ENCODE peak calls at places on chromosomes 11 and 22, in six cellular contexts. W is IMR-90, L is H9, E is mesenchymal stem cell, F is H1, A is neuronal stem cell. Q is an unnamed sample.
A peak's percentile ranks its signal among the peaks of the same experiment; 100 is the strongest.

GRCh38 chr11:126363706-126364245 is 8.3 kb downstream of the ST3GAL4 start:
- DNase-seq in L (no peak), W (no peak), E (no peak), F (peak; percentile 43), A (no peak), Q (no peak)

GRCh38 chr11:122796128-122796717 is 42.1 kb upstream of the CRTAM start:
- DNase-seq in E (peak; percentile 32), W (peak; percentile 36), A (peak; percentile 29), L (peak; percentile 77), F (peak; percentile 92), Q (peak; percentile 56)

GRCh38 chr11:105022527-105022926 is 441 bp downstream of the CASP5 start:
- DNase-seq in E (no peak), A (no peak), L (no peak), F (no peak), W (no peak), Q (no peak)

GRCh38 chr22:23067023-23067650 is 3.2 kb upstream of the GNAZ start:
- DNase-seq in F (peak; percentile 36), L (peak; percentile 18), A (no peak), W (no peak), E (no peak), Q (no peak)

GRCh38 chr11:116431842-116432241 is 340.9 kb downstream of the BUD13 start:
- DNase-seq in L (no peak), A (no peak), E (no peak), W (no peak), F (no peak), Q (no peak)

GRCh38 chr11:91366186-91366585 is 858.4 kb upstream of the FAT3 start:
- DNase-seq in F (no peak), L (no peak), A (no peak), E (no peak), W (no peak), Q (no peak)

GRCh38 chr22:45413368-45414211 is at the start of the genes RIBC2 and SMC1B:
- DNase-seq in A (peak; percentile 64), F (peak; percentile 92), L (peak; percentile 90), E (peak; percentile 84), W (peak; percentile 57), Q (peak; percentile 94)

GRCh38 chr11:64758330-64759079 is 1.3 kb downstream of the PYGM start:
- DNase-seq in W (no peak), E (no peak), A (no peak), F (no peak), L (peak; percentile 25), Q (no peak)

GRCh38 chr11:111851636-111852035 is 19.7 kb downstream of the ALG9 start:
- DNase-seq in E (peak; percentile 35), W (peak; percentile 35), L (no peak), F (no peak), A (no peak), Q (no peak)

GRCh38 chr11:65181569-65182257 is at the start of gene CAPN1:
- DNase-seq in W (peak; percentile 89), A (peak; percentile 41), E (peak; percentile 89), F (peak; percentile 89), L (peak; percentile 85), Q (peak; percentile 82)

GRCh38 chr11:106152824-106153223 is 75.4 kb downstream of the AASDHPPT start:
- DNase-seq in L (no peak), F (no peak), W (peak; percentile 22), A (no peak), E (peak; percentile 59), Q (peak; percentile 61)

GRCh38 chr11:88482871-88483301 is 145.3 kb upstream of the CTSC start:
- DNase-seq in E (no peak), L (no peak), A (no peak), W (peak; percentile 65), F (no peak), Q (peak; percentile 58)

GRCh38 chr11:118640332-118641154 is 33.1 kb downstream of the PHLDB1 start:
- DNase-seq in F (no peak), A (no peak), W (no peak), L (no peak), E (no peak), Q (no peak)

GRCh38 chr11:20112291-20113146 is 47.8 kb downstream of the DBX1 start:
- DNase-seq in A (no peak), F (no peak), E (peak; percentile 98), L (peak; percentile 45), W (peak; percentile 97), Q (peak; percentile 79)

GRCh38 chr11:80960331-80961095 is 1519.7 kb upstream of the TENM4 start:
- DNase-seq in F (no peak), L (no peak), E (no peak), A (no peak), W (no peak), Q (no peak)

GRCh38 chr11:76578655-76579046 is 91.9 kb downstream of the LRRC32 start:
- DNase-seq in F (no peak), E (peak; percentile 84), A (no peak), L (peak; percentile 53), W (no peak), Q (peak; percentile 92)

GRCh38 chr22:20239063-20239950 is 28.8 kb downstream of the RTN4R start:
- DNase-seq in A (no peak), L (no peak), E (no peak), F (no peak), W (peak; percentile 17), Q (no peak)

GRCh38 chr22:28817919-28818859 is 17.8 kb upstream of the XBP1 start:
- DNase-seq in E (no peak), A (no peak), W (no peak), F (no peak), L (no peak), Q (no peak)

GRCh38 chr11:78000193-78000592 is 5.7 kb upstream of the INTS4 start:
- DNase-seq in F (peak; percentile 56), A (no peak), E (peak; percentile 75), W (peak; percentile 77), L (peak; percentile 73), Q (peak; percentile 33)

GRCh38 chr11:120316880-120317688 is 8.0 kb upstream of the TLCD5 start:
- DNase-seq in E (peak; percentile 56), L (peak; percentile 87), W (peak; percentile 29), A (no peak), F (no peak), Q (peak; percentile 61)

GRCh38 chr11:134657631-134658030 is 245.6 kb upstream of the B3GAT1 start:
- DNase-seq in E (no peak), L (no peak), F (peak; percentile 35), A (no peak), W (no peak), Q (no peak)

GRCh38 chr11:8268530-8269461 is 5.1 kb upstream of the LMO1 start:
- DNase-seq in W (no peak), L (no peak), E (no peak), F (peak; percentile 55), A (peak; percentile 72), Q (no peak)

GRCh38 chr22:24005201-24005600 is at the start of gene GSTT4:
- DNase-seq in E (no peak), L (no peak), F (no peak), W (no peak), A (no peak), Q (no peak)

GRCh38 chr11:86446924-86447285 is 72.2 kb downstream of the CCDC81 start:
- DNase-seq in W (no peak), F (no peak), A (no peak), L (no peak), E (no peak), Q (no peak)

GRCh38 chr22:17303840-17304779 is 65.2 kb upstream of the CECR2 start:
- DNase-seq in W (no peak), L (no peak), E (no peak), F (no peak), A (no peak), Q (no peak)

GRCh38 chr11:1293619-1294015 is 15.8 kb downstream of the TOLLIP start:
- DNase-seq in A (no peak), W (no peak), E (no peak), L (no peak), F (no peak), Q (no peak)

GRCh38 chr11:49303080-49303479 is 94.7 kb upstream of the FOLH1 start:
- DNase-seq in F (no peak), A (no peak), E (no peak), L (no peak), W (no peak), Q (no peak)
- H3K23ac ChIP-seq in F (no peak overlapping the region), A (no peak overlapping the region), E (no peak overlapping the region), L (no peak overlapping the region), W (no peak overlapping the region), Q (no peak overlapping the region)

DNA sequence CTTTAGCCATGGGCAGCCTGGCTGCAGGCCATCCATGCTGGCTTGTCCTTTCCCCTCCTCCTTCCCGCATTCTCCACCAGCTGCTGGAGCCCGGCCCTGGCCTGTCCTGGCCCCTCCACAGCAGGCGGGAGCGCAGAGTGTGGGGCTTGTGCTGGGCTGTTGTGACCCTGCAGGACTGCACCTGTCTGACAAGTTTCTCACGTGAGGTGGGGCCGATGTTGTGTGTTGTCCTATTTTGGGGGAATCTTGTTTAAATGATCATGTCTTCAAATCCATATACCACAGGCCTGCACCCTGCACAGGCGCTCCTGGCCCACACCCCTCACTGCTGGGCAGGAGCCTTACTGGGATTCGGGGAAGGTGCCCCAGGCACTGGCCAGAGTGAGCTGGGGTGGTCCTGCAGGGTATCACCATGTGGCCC is 30.4 kb downstream of the TBC1D22A start:
- DNase-seq in F (no peak), E (no peak), W (no peak), L (no peak), A (no peak), Q (no peak)
- H4K91ac ChIP-seq in F (no peak overlapping the region), E (peak overlapping the region; percentile 67), W (no peak overlapping the region), L (no peak overlapping the region), A (no peak overlapping the region), Q (no peak overlapping the region)

DNA sequence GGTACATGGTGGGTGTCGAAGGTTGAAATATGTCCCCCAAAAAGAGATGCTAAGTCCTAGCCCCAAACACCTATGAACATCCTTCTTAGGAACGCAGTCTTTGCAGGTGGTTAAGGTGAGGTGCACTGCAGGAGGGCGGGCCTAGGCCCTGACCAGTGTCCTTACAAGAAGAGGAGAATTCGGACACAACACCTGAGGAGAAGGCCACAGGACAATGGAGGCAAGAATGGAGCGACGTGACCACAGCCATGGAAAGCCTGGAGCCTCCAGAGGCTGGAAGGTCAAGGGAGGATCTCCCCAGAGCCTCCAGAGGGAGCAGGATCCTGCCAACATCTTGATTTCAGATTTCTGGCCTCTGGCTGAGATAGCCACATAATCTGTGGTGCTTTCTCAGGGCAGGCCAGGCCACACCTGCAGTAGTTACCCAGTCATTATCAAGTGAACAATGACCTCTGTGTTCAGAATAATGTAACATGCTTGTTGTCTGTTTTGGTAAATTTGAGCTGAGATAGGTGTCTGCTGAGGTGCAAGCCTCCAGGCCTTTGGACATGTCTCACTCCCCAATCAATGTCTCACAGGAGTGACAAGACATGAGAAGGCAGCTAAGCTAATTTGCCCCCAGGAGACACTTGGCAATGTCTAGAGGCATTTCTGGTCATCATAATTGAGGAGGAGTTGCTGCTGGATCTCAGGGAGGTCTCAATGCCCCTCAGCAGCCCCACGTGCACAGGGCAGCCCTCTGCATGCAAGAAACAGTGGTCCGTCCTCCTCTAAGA is 498.9 kb downstream of the BRD1 start:
- DNase-seq in L (no peak), E (no peak), F (no peak), A (no peak), W (no peak), Q (no peak)
- H3K9me3 ChIP-seq in L (no peaks in the 10 kb centered on the region), E (peaks cover 14% of the 10 kb centered on the region), F (no peaks in the 10 kb centered on the region), A (no peaks in the 10 kb centered on the region), W (peaks cover 73% of the 10 kb centered on the region), Q (peaks cover 6% of the 10 kb centered on the region)

GRCh38 chr11:72722050-72722748 is 30.0 kb downstream of the ARAP1 start:
- DNase-seq in A (peak; percentile 48), F (peak; percentile 86), E (peak; percentile 93), W (peak; percentile 89), L (peak; percentile 82), Q (peak; percentile 96)
- H3K23ac ChIP-seq in A (no peak overlapping the region), F (no peak overlapping the region), E (no peak overlapping the region), W (peak overlapping the region; percentile 90), L (no peak overlapping the region), Q (no peak overlapping the region)

Q was measured in trophoblast cell.